ENCODE peak calls at places on chromosomes 12 and 14, in seven cellular contexts. G is lower lobe of right lung, U is brain microvascular endothelial cell, B is iPS DF 6.9, H is right lobe of liver, V is cardiac muscle cell, N is heart left ventricle. M is an unnamed sample. For H3K36me3, the result is how much of the 10 kb centered on the place peaks cover.

GRCh38 chr12:55738113-55739024 is 4.6 kb upstream of the GDF11 start:
- DNase-seq in N (peak), U (peak), V (peak), B (peak), G (peak), H (peak), M (peak)

GRCh38 chr12:81546811-81547210 is 212.3 kb downstream of the PPFIA2 start:
- DNase-seq in V (no peak), N (no peak), H (no peak), U (no peak), G (no peak), B (no peak), M (no peak)

GRCh38 chr12:132520421-132521199 is 30.7 kb downstream of the FBRSL1 start:
- DNase-seq in G (no peak), N (no peak), H (no peak), B (no peak), V (no peak), U (no peak), M (no peak)

GRCh38 chr14:37565550-37565949 is 29.5 kb downstream of the FOXA1 start:
- DNase-seq in U (no peak), V (no peak), N (no peak), G (no peak), H (no peak), B (no peak), M (no peak)

GRCh38 chr12:124496584-124496983 is 70.8 kb downstream of the NCOR2 start:
- DNase-seq in B (no peak), G (no peak), V (no peak), H (no peak), N (no peak), U (no peak), M (no peak)

GRCh38 chr14:104696671-104697316 is 7.4 kb downstream of the INF2 start:
- DNase-seq in V (no peak), B (no peak), N (no peak), U (no peak), H (no peak), G (no peak), M (no peak)

GRCh38 chr14:33592298-33592697 is 358.6 kb downstream of the EGLN3 start:
- DNase-seq in H (no peak), G (no peak), N (no peak), V (no peak), B (no peak), U (peak), M (no peak)

GRCh38 chr12:15858348-15858747 is 23.8 kb upstream of the STRAP start:
- DNase-seq in G (no peak), B (no peak), N (no peak), U (no peak), H (no peak), V (no peak), M (no peak)

GRCh38 chr12:9364224-9365176 is 156.3 kb upstream of the PZP start:
- DNase-seq in H (no peak), V (peak), U (peak), G (no peak), B (peak), N (no peak), M (no peak)

GRCh38 chr12:27453462-27453861 is 6.9 kb downstream of the SMCO2 start:
- DNase-seq in U (no peak), N (no peak), B (no peak), G (no peak), V (peak), H (no peak), M (no peak)

GRCh38 chr14:102418169-102418852 is 55.6 kb downstream of the TECPR2 start:
- DNase-seq in V (no peak), N (no peak), B (no peak), H (no peak), G (no peak), U (no peak), M (no peak)

GRCh38 chr14:74591899-74592298 is 20.1 kb downstream of the LTBP2 start:
- DNase-seq in B (no peak), U (no peak), G (no peak), N (peak), V (no peak), H (no peak), M (no peak)

GRCh38 chr12:107632246-107632645 is 53.4 kb upstream of the PWP1 start:
- DNase-seq in U (peak), H (no peak), N (no peak), G (no peak), B (no peak), V (no peak), M (no peak)

GRCh38 chr14:104580961-104581360 is 1.4 kb downstream of the C14orf180 start:
- DNase-seq in B (no peak), G (no peak), H (no peak), V (peak), N (peak), U (no peak), M (no peak)

GRCh38 chr12:130511285-130511684 is 173.6 kb downstream of the PIWIL1 start:
- DNase-seq in N (no peak), U (no peak), G (no peak), H (no peak), V (no peak), B (no peak), M (no peak)

GRCh38 chr14:58788655-58789054 is 150.9 kb downstream of the DACT1 start:
- DNase-seq in N (no peak), U (no peak), G (no peak), H (no peak), V (no peak), B (no peak), M (no peak)

GRCh38 chr14:58356268-58356667 is 39.5 kb upstream of the TOMM20L start:
- DNase-seq in H (no peak), B (no peak), G (no peak), N (no peak), V (no peak), U (no peak), M (no peak)

GRCh38 chr12:49642370-49642802 is 19.0 kb downstream of the PRPF40B start:
- DNase-seq in H (no peak), B (no peak), G (no peak), U (no peak), N (no peak), V (no peak), M (no peak)

GRCh38 chr12:108551556-108551955 is 9.4 kb downstream of the SART3 start:
- DNase-seq in V (peak), U (no peak), B (no peak), N (no peak), G (no peak), H (no peak), M (peak)

GRCh38 chr12:25615119-25615518 is 62.0 kb upstream of the LMNTD1 start:
- DNase-seq in B (no peak), V (peak), H (no peak), N (no peak), G (no peak), U (peak), M (no peak)

DNA sequence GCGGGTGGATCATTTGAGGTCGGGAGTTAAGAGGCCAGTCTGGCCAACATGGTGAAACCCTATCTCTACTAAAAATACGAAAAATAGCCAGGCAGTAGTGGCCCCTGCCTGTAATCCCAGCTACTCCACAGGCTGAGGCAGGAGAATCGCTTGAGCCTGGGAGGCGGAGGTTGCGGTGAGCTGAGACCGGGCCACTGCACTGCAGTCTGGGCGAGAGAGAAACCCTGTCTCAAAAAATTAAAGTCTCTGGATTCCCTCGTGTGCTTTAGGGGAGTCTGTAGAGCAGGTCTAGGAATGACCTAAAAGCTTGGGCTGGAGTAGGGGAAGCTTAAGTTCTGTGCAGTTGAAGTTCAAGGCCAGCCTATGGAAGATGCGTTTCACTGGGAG is 697 bp upstream of the TULP3 start:
- DNase-seq in U (no peak), N (no peak), H (peak), B (no peak), V (no peak), G (no peak), M (no peak)
- H3K27ac ChIP-seq in U (peak), N (peak), H (peak), B (no peak), V (peak), G (peak), M (peak)

GRCh38 chr12:118035194-118036041 is 18.9 kb downstream of the RFC5 start:
- DNase-seq in B (no peak), G (no peak), H (no peak), N (no peak), V (peak), U (peak), M (no peak)

GRCh38 chr12:118034429-118035193 is 18.1 kb downstream of the RFC5 start:
- DNase-seq in G (no peak), N (no peak), U (peak), B (no peak), V (peak), H (no peak), M (peak)

GRCh38 chr12:118033902-118034301 is 17.4 kb downstream of the RFC5 start:
- DNase-seq in G (no peak), B (no peak), N (no peak), V (no peak), H (no peak), U (no peak), M (no peak)

GRCh38 chr12:118038122-118038521 is 21.6 kb downstream of the RFC5 start:
- DNase-seq in G (no peak), B (no peak), H (no peak), V (no peak), U (no peak), N (no peak), M (no peak)

GRCh38 chr12:118036672-118037411 is 20.3 kb downstream of the RFC5 start:
- DNase-seq in H (no peak), V (no peak), N (no peak), B (no peak), G (no peak), U (no peak), M (no peak)
- H3K36me3 ChIP-seq in H (under half), V (under half), N (half or more), B (under half), G (half or more), U (half or more), M (half or more)

GRCh38 chr12:86723326-86723725 is 467.1 kb upstream of the MGAT4C start:
- DNase-seq in H (no peak), V (peak), U (no peak), B (no peak), N (no peak), G (no peak), M (no peak)

GRCh38 chr12:86727151-86727550 is 471.0 kb upstream of the MGAT4C start:
- DNase-seq in H (no peak), G (no peak), N (no peak), V (peak), B (no peak), U (no peak), M (no peak)

GRCh38 chr12:86719381-86719780 is 463.2 kb upstream of the MGAT4C start:
- DNase-seq in B (no peak), V (no peak), H (no peak), N (no peak), U (peak), G (no peak), M (no peak)

GRCh38 chr12:86729798-86730197 is 473.6 kb upstream of the MGAT4C start:
- DNase-seq in V (no peak), B (no peak), N (no peak), G (no peak), H (no peak), U (no peak), M (no peak)

GRCh38 chr12:86724716-86725115 is 468.5 kb upstream of the MGAT4C start:
- DNase-seq in U (peak), H (no peak), G (no peak), V (peak), N (no peak), B (no peak), M (no peak)
- H3K27ac ChIP-seq in U (peak), H (no peak), G (no peak), V (no peak), N (no peak), B (no peak), M (no peak)

GRCh38 chr12:64716373-64716772 is 42.8 kb downstream of the GNS start:
- DNase-seq in B (no peak), N (no peak), U (no peak), G (no peak), V (no peak), H (no peak), M (no peak)

GRCh38 chr12:64709429-64709828 is 49.8 kb downstream of the GNS start:
- DNase-seq in V (no peak), B (no peak), U (no peak), G (no peak), H (no peak), N (no peak), M (no peak)

GRCh38 chr12:64716839-64717455 is 42.3 kb downstream of the GNS start:
- DNase-seq in H (no peak), N (no peak), U (no peak), G (no peak), B (no peak), V (no peak), M (no peak)

GRCh38 chr12:64714551-64714968 is 44.6 kb downstream of the GNS start:
- DNase-seq in U (no peak), H (no peak), G (no peak), B (no peak), V (no peak), N (no peak), M (no peak)

DNA sequence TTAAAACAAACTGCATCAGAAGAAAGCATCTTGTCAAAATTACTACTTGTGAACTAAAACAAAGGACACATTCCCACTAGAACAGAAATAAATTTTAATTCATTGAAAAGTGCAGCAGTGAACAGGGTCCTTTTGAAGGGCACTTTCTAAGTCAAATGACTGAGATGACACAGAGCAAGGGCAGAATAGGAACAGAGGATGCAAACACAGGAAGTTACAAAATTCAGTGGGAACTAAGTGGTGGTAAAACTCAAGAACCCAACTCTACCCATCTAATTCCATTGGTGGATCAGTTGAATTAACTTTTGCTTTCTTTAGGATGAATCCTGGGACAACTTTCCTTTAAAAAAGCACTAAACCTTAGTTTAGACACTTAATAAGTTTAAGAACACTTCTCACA is 45.8 kb downstream of the GNS start:
- DNase-seq in U (no peak), G (no peak), B (no peak), V (no peak), H (no peak), N (no peak), M (no peak)
- H3K36me3 ChIP-seq in U (under half), G (half or more), B (under half), V (under half), H (under half), N (half or more), M (under half)

DNA sequence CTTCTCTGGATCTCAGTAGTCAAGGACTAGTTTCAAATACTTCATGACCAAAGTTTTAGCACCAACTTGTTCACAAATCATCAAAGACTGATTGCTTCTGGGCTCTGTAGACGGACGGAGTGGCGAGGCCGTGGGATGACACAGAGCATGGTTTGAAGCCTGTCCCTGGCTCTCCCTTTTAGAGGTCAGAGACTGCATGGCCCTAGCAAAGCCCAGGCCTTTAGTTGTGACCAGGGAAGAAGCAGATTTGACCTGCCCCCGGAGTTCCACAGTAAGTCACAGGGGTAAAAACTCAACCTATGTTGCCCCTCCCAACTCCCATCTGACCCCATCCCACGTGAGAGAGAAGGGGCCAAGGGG is 90.4 kb downstream of the SYNE3 start:
- DNase-seq in U (no peak), H (no peak), G (no peak), B (no peak), N (no peak), V (no peak), M (no peak)
- H3K27ac ChIP-seq in U (no peak), H (peak), G (no peak), B (no peak), N (no peak), V (no peak), M (no peak)

DNA sequence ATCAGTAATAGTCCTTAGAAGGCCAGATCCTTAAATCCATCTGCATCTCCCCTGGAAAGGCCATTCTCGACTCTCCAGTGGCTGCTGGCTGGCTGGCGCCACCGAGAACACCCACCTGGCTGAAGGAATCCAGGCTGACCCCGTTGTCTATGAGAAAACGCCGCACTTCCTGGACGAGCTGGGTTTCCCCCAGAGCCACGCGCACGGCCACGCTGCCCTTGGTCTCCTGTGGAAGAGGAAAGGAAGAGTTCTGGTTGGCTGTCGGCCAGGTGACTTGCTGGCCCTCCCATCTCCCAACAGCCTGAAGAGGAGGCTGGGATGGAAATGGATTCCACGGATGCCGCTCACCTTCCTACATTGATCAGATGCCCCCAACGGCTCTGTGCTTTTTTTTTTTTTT is 23.9 kb downstream of the RBM19 start:
- DNase-seq in N (no peak), G (no peak), U (no peak), H (no peak), V (no peak), B (no peak), M (peak)
- H3K36me3 ChIP-seq in N (half or more), G (half or more), U (under half), H (under half), V (under half), B (under half), M (half or more)

GRCh38 chr12:92077530-92077929 is 68.1 kb downstream of the BTG1 start:
- DNase-seq in V (no peak), G (no peak), N (no peak), U (no peak), B (no peak), H (no peak), M (no peak)

GRCh38 chr12:92076106-92076505 is 69.5 kb downstream of the BTG1 start:
- DNase-seq in G (no peak), H (no peak), U (no peak), V (no peak), N (no peak), B (no peak), M (no peak)

GRCh38 chr12:92079054-92079385 is 66.6 kb downstream of the BTG1 start:
- DNase-seq in B (no peak), V (no peak), G (no peak), U (no peak), H (no peak), N (no peak), M (no peak)

GRCh38 chr12:92080390-92081285 is 65.0 kb downstream of the BTG1 start:
- DNase-seq in B (no peak), V (peak), G (no peak), N (no peak), H (no peak), U (peak), M (peak)

GRCh38 chr12:92078167-92079053 is 67.2 kb downstream of the BTG1 start:
- DNase-seq in V (peak), H (no peak), N (no peak), U (peak), G (no peak), B (no peak), M (peak)
- H3K27ac ChIP-seq in V (peak), H (no peak), N (no peak), U (peak), G (no peak), B (no peak), M (peak)

GRCh38 chr12:6847676-6848075 is 3.4 kb downstream of the CDCA3 start:
- DNase-seq in U (no peak), B (no peak), G (no peak), H (no peak), V (no peak), N (no peak), M (no peak)

GRCh38 chr12:6843118-6843902 is 2.6 kb downstream of the GNB3 start:
- DNase-seq in G (no peak), V (no peak), U (no peak), B (no peak), H (no peak), N (no peak), M (peak)

GRCh38 chr12:6846316-6846869 is 4.7 kb downstream of the CDCA3 start:
- DNase-seq in G (no peak), V (no peak), U (no peak), B (no peak), H (no peak), N (no peak), M (no peak)

GRCh38 chr12:6842075-6842474 is 1.4 kb downstream of the GNB3 start:
- DNase-seq in V (no peak), G (no peak), H (no peak), U (no peak), N (no peak), B (no peak), M (no peak)

GRCh38 chr12:6845395-6845794 is 4.7 kb downstream of the GNB3 start:
- DNase-seq in V (no peak), U (no peak), N (no peak), B (no peak), H (no peak), G (no peak), M (no peak)
- H3K36me3 ChIP-seq in V (under half), U (under half), N (half or more), B (under half), H (under half), G (under half), M (half or more)

M was measured in SJSA1.